ENCODE peak calls at places on chromosome 20, in seven cellular contexts. N is foreskin fibroblast, V is adipocyte, A is lower leg skin, S is M059J, E is AG08396, Z is right atrium auricular region. H is an unnamed sample.

GRCh38 chr20:63774348-63774735 is 34.8 kb downstream of the SLC2A4RG start:
- DNase-seq in N (no peak), V (no peak), A (no peak), S (no peak), E (no peak), Z (no peak), H (no peak)

GRCh38 chr20:19552144-19552895 is 205.7 kb upstream of the RIN2 start:
- DNase-seq in N (no peak), V (no peak), A (peak), S (peak), E (no peak), Z (no peak), H (no peak)

GRCh38 chr20:37245671-37246237 is 15.9 kb downstream of the GHRH start:
- DNase-seq in N (no peak), V (no peak), A (no peak), S (no peak), E (no peak), Z (no peak), H (no peak)

GRCh38 chr20:23147964-23148720 is 62.0 kb upstream of the CD93 start:
- DNase-seq in N (peak), V (peak), A (peak), S (peak), E (peak), Z (peak), H (peak)

GRCh38 chr20:11165789-11166188 is 492.0 kb upstream of the JAG1 start:
- DNase-seq in N (no peak), V (no peak), A (no peak), S (no peak), E (no peak), Z (no peak), H (no peak)

GRCh38 chr20:63090682-63091571 is 84.2 kb upstream of the BHLHE23 start:
- DNase-seq in N (no peak), V (no peak), A (no peak), S (no peak), E (no peak), Z (no peak), H (no peak)

GRCh38 chr20:1912646-1913045 is 17.4 kb downstream of the SIRPA start:
- DNase-seq in N (no peak), V (no peak), A (no peak), S (no peak), E (no peak), Z (no peak), H (no peak)

GRCh38 chr20:62304331-62305148 is 1.7 kb downstream of the ADRM1 start:
- DNase-seq in N (no peak), V (no peak), A (no peak), S (no peak), E (no peak), Z (no peak), H (no peak)

GRCh38 chr20:64131406-64131805 is 24.0 kb upstream of the NPBWR2 start:
- DNase-seq in N (peak), V (peak), A (no peak), S (peak), E (peak), Z (no peak), H (no peak)

GRCh38 chr20:17394411-17394810 is 136.8 kb downstream of the BFSP1 start:
- DNase-seq in N (no peak), V (no peak), A (no peak), S (peak), E (no peak), Z (no peak), H (no peak)

GRCh38 chr20:2872304-2873009 is 824 bp upstream of the PTPRA start:
- DNase-seq in N (peak), V (peak), A (peak), S (peak), E (peak), Z (peak), H (no peak)

GRCh38 chr20:23048283-23049200 is 930 bp downstream of the THBD start:
- DNase-seq in N (peak), V (peak), A (peak), S (peak), E (peak), Z (peak), H (no peak)